ENCODE peak calls at places on chromosomes 16 and 17, in five cellular contexts. One of them, this sample, is unnamed.

GRCh38 chr17:29838961-29839360 is 91.1 kb downstream of the SSH2 start:
- DNase-seq in A549: no peak
- DNase-seq in GM12878: no peak
- DNase-seq in H1: no peak
- DNase-seq in K562: no peak
- DNase-seq in this sample: peak

GRCh38 chr17:77924757-77925336 is 33.7 kb upstream of the TNRC6C start:
- DNase-seq in A549: no peak
- DNase-seq in GM12878: no peak
- DNase-seq in H1: peak
- DNase-seq in K562: no peak
- DNase-seq in this sample: no peak

GRCh38 chr17:32533296-32533695 is 46.5 kb downstream of the CDK5R1 start:
- DNase-seq in A549: no peak
- DNase-seq in GM12878: no peak
- DNase-seq in H1: no peak
- DNase-seq in K562: no peak
- DNase-seq in this sample: no peak

GRCh38 chr16:82960923-82961322 is 334.2 kb downstream of the CDH13 start:
- DNase-seq in A549: no peak
- DNase-seq in GM12878: no peak
- DNase-seq in H1: no peak
- DNase-seq in K562: no peak
- DNase-seq in this sample: no peak

GRCh38 chr17:17062356-17062755 is 20.1 kb downstream of the MPRIP start:
- DNase-seq in A549: no peak
- DNase-seq in GM12878: no peak
- DNase-seq in H1: no peak
- DNase-seq in K562: no peak
- DNase-seq in this sample: no peak

GRCh38 chr17:5832886-5833285 is 237.3 kb upstream of the WSCD1 start:
- DNase-seq in A549: peak
- DNase-seq in GM12878: no peak
- DNase-seq in H1: no peak
- DNase-seq in K562: no peak
- DNase-seq in this sample: no peak

GRCh38 chr16:86508028-86508946 is 2.0 kb upstream of the FOXF1 start:
- DNase-seq in A549: no peak
- DNase-seq in GM12878: no peak
- DNase-seq in H1: no peak
- DNase-seq in K562: no peak
- DNase-seq in this sample: no peak

GRCh38 chr16:1523581-1524245 is 9.8 kb upstream of the TMEM204 start:
- DNase-seq in A549: no peak
- DNase-seq in GM12878: no peak
- DNase-seq in H1: no peak
- DNase-seq in K562: no peak
- DNase-seq in this sample: no peak

GRCh38 chr16:65833171-65833871 is 533.2 kb upstream of the CDH5 start:
- DNase-seq in A549: no peak
- DNase-seq in GM12878: no peak
- DNase-seq in H1: no peak
- DNase-seq in K562: no peak
- DNase-seq in this sample: peak

GRCh38 chr16:64343061-64343819 is 778.6 kb downstream of the CDH11 start:
- DNase-seq in A549: no peak
- DNase-seq in GM12878: no peak
- DNase-seq in H1: no peak
- DNase-seq in K562: no peak
- DNase-seq in this sample: no peak

GRCh38 chr16:71808593-71809449 is at the start of gene AP1G1:
- DNase-seq in A549: peak
- DNase-seq in GM12878: peak
- DNase-seq in H1: peak
- DNase-seq in K562: peak
- DNase-seq in this sample: peak

GRCh38 chr17:15919466-15919865 is 25.5 kb upstream of the ADORA2B start:
- DNase-seq in A549: no peak
- DNase-seq in GM12878: no peak
- DNase-seq in H1: no peak
- DNase-seq in K562: no peak
- DNase-seq in this sample: no peak

GRCh38 chr16:85882181-85882810 is 16.7 kb upstream of the IRF8 start:
- DNase-seq in A549: no peak
- DNase-seq in GM12878: no peak
- DNase-seq in H1: no peak
- DNase-seq in K562: no peak
- DNase-seq in this sample: no peak

GRCh38 chr17:79801156-79802038 is 4.5 kb upstream of the CBX8 start:
- DNase-seq in A549: no peak
- DNase-seq in GM12878: no peak
- DNase-seq in H1: no peak
- DNase-seq in K562: no peak
- DNase-seq in this sample: no peak

GRCh38 chr17:50130778-50131317 is 888 bp upstream of the SAMD14 start:
- DNase-seq in A549: no peak
- DNase-seq in GM12878: no peak
- DNase-seq in H1: no peak
- DNase-seq in K562: no peak
- DNase-seq in this sample: peak

GRCh38 chr17:77869041-77869595 is 89.4 kb upstream of the TNRC6C start:
- DNase-seq in A549: no peak
- DNase-seq in GM12878: no peak
- DNase-seq in H1: no peak
- DNase-seq in K562: no peak
- DNase-seq in this sample: no peak

GRCh38 chr16:75565640-75566039 is 539 bp upstream of the GABARAPL2 start:
- DNase-seq in A549: no peak
- DNase-seq in GM12878: no peak
- DNase-seq in H1: no peak
- DNase-seq in K562: no peak
- DNase-seq in this sample: no peak

GRCh38 chr17:12097326-12097725 is 76.6 kb downstream of the MAP2K4 start:
- DNase-seq in A549: no peak
- DNase-seq in GM12878: no peak
- DNase-seq in H1: no peak
- DNase-seq in K562: no peak
- DNase-seq in this sample: no peak

GRCh38 chr16:12162151-12162559 is 185.6 kb downstream of the SNX29 start:
- DNase-seq in A549: no peak
- DNase-seq in GM12878: no peak
- DNase-seq in H1: no peak
- DNase-seq in K562: no peak
- DNase-seq in this sample: no peak

GRCh38 chr16:30032083-30032819 is 1.2 kb upstream of the TLCD3B start:
- DNase-seq in A549: no peak
- DNase-seq in GM12878: no peak
- DNase-seq in H1: peak
- DNase-seq in K562: peak
- DNase-seq in this sample: peak

DNA sequence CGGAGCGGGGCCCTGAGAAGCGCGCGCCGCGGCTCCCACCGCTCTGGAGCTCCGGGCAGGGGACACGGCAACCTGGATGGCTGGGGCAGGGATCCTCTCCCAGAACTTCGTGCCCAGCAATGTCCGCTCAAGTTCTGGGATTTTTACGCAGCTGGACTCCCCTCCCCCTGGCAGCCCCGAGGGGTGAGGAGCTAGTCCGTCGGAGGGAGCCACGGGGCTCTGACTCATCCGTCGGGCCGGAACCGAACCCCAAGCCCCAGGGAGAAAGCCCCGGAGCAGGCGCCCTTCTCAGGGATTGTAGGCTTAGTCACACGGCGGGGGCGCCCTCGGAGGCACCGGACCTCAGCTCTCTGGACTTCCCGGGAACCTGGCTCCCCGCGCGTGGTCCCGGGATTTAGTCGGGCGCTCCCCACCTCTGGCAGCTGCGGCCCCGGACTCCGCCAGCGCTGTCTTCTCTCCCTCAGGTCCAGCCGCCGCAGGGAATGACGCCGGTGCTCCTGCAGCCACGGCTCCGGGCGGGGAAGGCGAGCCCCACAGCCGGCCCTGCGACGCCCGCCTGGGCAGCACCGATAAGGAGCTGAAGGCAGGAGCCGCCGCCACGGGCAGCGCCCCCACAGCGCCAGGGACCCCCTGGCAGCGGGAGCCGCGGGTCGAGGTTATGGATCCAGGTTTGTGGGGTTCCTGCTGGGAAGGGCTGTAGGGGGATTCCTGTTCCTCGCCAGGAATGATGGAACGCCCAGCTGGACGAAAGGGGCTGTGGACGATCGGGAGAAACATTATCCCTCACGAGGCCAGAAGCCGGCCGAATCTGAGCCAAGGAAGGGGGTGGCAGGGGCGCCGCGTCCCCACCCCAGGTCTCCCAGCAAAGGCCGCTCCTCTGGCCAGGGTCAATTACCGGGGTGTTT is 830 bp downstream of the SPHK1 start:
- DNase-seq in A549: peak
- DNase-seq in GM12878: no peak
- DNase-seq in H1: no peak
- DNase-seq in K562: peak
- DNase-seq in this sample: peak
- H3K4me2 ChIP-seq in A549: peak
- H3K4me2 ChIP-seq in GM12878: peak
- H3K4me2 ChIP-seq in H1: peak
- H3K4me2 ChIP-seq in K562: peak
- H3K4me2 ChIP-seq in this sample: peak

GRCh38 chr16:88923450-88923849 is 53.6 kb downstream of the CBFA2T3 start:
- DNase-seq in A549: no peak
- DNase-seq in GM12878: no peak
- DNase-seq in H1: no peak
- DNase-seq in K562: no peak
- DNase-seq in this sample: no peak

GRCh38 chr16:88922826-88923410 is 54.1 kb downstream of the CBFA2T3 start:
- DNase-seq in A549: no peak
- DNase-seq in GM12878: no peak
- DNase-seq in H1: no peak
- DNase-seq in K562: no peak
- DNase-seq in this sample: no peak

GRCh38 chr16:88922114-88922825 is 54.7 kb downstream of the CBFA2T3 start:
- DNase-seq in A549: no peak
- DNase-seq in GM12878: no peak
- DNase-seq in H1: no peak
- DNase-seq in K562: no peak
- DNase-seq in this sample: no peak

GRCh38 chr16:88921603-88921995 is 55.1 kb upstream of the PABPN1L start:
- DNase-seq in A549: no peak
- DNase-seq in GM12878: no peak
- DNase-seq in H1: no peak
- DNase-seq in K562: no peak
- DNase-seq in this sample: no peak

GRCh38 chr16:88920618-88921602 is 54.5 kb upstream of the PABPN1L start:
- DNase-seq in A549: no peak
- DNase-seq in GM12878: no peak
- DNase-seq in H1: no peak
- DNase-seq in K562: peak
- DNase-seq in this sample: peak
- TF ChIP-seq EP300 in A549: no peak
- TF ChIP-seq EP300 in GM12878: no peak
- TF ChIP-seq EP300 in H1: no peak
- TF ChIP-seq EP300 in K562: no peak
- TF ChIP-seq EP300 in this sample: no peak

GRCh38 chr16:9549487-9549886 is 458.0 kb downstream of the HAPSTR1 start:
- DNase-seq in A549: no peak
- DNase-seq in GM12878: no peak
- DNase-seq in H1: no peak
- DNase-seq in K562: no peak
- DNase-seq in this sample: no peak

GRCh38 chr16:9546438-9546786 is 455.0 kb downstream of the HAPSTR1 start:
- DNase-seq in A549: no peak
- DNase-seq in GM12878: no peak
- DNase-seq in H1: no peak
- DNase-seq in K562: no peak
- DNase-seq in this sample: no peak

GRCh38 chr16:9542165-9542755 is 450.8 kb downstream of the HAPSTR1 start:
- DNase-seq in A549: no peak
- DNase-seq in GM12878: no peak
- DNase-seq in H1: no peak
- DNase-seq in K562: no peak
- DNase-seq in this sample: no peak

GRCh38 chr16:9541723-9542122 is 450.3 kb downstream of the HAPSTR1 start:
- DNase-seq in A549: no peak
- DNase-seq in GM12878: no peak
- DNase-seq in H1: no peak
- DNase-seq in K562: no peak
- DNase-seq in this sample: no peak

GRCh38 chr16:9545500-9546437 is 454.3 kb downstream of the HAPSTR1 start:
- DNase-seq in A549: no peak
- DNase-seq in GM12878: no peak
- DNase-seq in H1: no peak
- DNase-seq in K562: no peak
- DNase-seq in this sample: no peak
- H3K4me2 ChIP-seq in A549: peak
- H3K4me2 ChIP-seq in GM12878: no peak
- H3K4me2 ChIP-seq in H1: no peak
- H3K4me2 ChIP-seq in K562: no peak
- H3K4me2 ChIP-seq in this sample: no peak

GRCh38 chr17:49018116-49018612 is 21.0 kb downstream of the IGF2BP1 start:
- DNase-seq in A549: no peak
- DNase-seq in GM12878: no peak
- DNase-seq in H1: no peak
- DNase-seq in K562: no peak
- DNase-seq in this sample: no peak

GRCh38 chr17:49015179-49015923 is 18.2 kb downstream of the IGF2BP1 start:
- DNase-seq in A549: no peak
- DNase-seq in GM12878: no peak
- DNase-seq in H1: no peak
- DNase-seq in K562: no peak
- DNase-seq in this sample: no peak

GRCh38 chr17:49018673-49019215 is 21.6 kb downstream of the IGF2BP1 start:
- DNase-seq in A549: no peak
- DNase-seq in GM12878: no peak
- DNase-seq in H1: no peak
- DNase-seq in K562: no peak
- DNase-seq in this sample: no peak

GRCh38 chr17:49015924-49016774 is 19.0 kb downstream of the IGF2BP1 start:
- DNase-seq in A549: peak
- DNase-seq in GM12878: no peak
- DNase-seq in H1: no peak
- DNase-seq in K562: no peak
- DNase-seq in this sample: no peak

DNA sequence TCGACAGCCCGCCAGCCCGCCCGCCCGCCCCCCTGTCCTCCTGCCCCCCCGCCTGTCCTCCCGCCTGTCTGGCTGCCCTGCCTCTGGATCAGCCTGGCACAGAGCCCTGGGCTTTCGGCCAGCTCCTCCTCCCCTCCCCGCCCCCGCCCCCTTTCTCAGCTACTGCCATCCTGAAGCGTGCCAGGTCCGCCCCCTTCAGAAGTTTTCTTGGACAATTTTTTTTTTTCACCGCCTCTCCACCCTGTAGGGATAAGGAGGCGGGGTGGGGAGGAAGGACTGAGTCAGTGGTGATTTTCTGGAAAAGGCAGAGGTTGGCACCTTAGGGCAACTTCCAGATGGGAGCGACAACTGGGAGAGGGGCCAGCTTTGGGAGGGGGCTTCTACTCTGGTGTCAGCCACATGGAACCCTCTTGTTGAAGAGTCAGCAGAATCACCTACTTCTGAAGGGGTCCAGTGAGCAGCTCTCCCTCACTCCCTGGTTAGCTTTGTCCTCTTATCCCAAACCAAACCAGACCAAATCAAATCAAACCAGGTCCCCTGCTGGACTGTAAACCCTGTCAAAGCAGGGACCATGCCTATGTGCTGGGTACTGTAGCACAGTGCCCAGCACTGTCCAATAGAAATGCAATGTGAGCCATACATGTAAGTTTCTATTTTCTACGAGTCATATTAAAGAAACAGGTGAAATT is 19.7 kb downstream of the IGF2BP1 start:
- DNase-seq in A549: peak
- DNase-seq in GM12878: no peak
- DNase-seq in H1: no peak
- DNase-seq in K562: no peak
- DNase-seq in this sample: peak
- TF ChIP-seq EP300 in A549: no peak
- TF ChIP-seq EP300 in GM12878: no peak
- TF ChIP-seq EP300 in H1: no peak
- TF ChIP-seq EP300 in K562: no peak
- TF ChIP-seq EP300 in this sample: no peak

This sample was measured in SK-N-SH.